ENCODE peak calls at places on chromosomes 6 and 20, in five cellular contexts. V is iris pigment epithelial cell; B is stimulated activated naive B cell treated with anti-CD40 and anti-IgM and Interleukin-4, amounts not matched to agents 10 μg/mL and 1 μg/mL and 100 μg/mL, for 72 hours; D is LoVo; F is Ammon's horn. C is an unnamed sample.

GRCh38 chr20:20210327-20210726 is 157.6 kb upstream of the INSM1 start:
- DNase-seq in V (no peak), B (no peak), D (no peak), F (peak), C (no peak)

GRCh38 chr20:62039738-62040137 is 25.9 kb downstream of the TAF4 start:
- DNase-seq in V (no peak), B (no peak), D (no peak), F (no peak), C (no peak)

GRCh38 chr6:119076966-119077642 is 1.4 kb downstream of the FAM184A start:
- DNase-seq in V (no peak), B (no peak), D (no peak), F (no peak), C (no peak)

GRCh38 chr6:166611631-166612030 is 15.4 kb downstream of the RPS6KA2 start:
- DNase-seq in V (no peak), B (no peak), D (no peak), F (no peak), C (no peak)

GRCh38 chr6:106309766-106310373 is 15.7 kb downstream of the ATG5 start:
- DNase-seq in V (no peak), B (no peak), D (peak), F (no peak), C (no peak)

GRCh38 chr6:140178550-140179334 is 804.3 kb upstream of the CITED2 start:
- DNase-seq in V (peak), B (no peak), D (no peak), F (no peak), C (no peak)

GRCh38 chr6:87700729-87701675 is 1.0 kb downstream of the AKIRIN2 start:
- DNase-seq in V (peak), B (no peak), D (peak), F (peak), C (peak)

GRCh38 chr6:100592929-100593328 is 128.2 kb upstream of the SIM1 start:
- DNase-seq in V (no peak), B (no peak), D (no peak), F (no peak), C (no peak)

GRCh38 chr6:167505782-167506181 is 180.9 kb downstream of the TTLL2 start:
- DNase-seq in V (no peak), B (no peak), D (no peak), F (no peak), C (no peak)

C was measured in Caco-2.